ENCODE peak calls at places on chromosomes 13 and 19, in seven cellular contexts. T, X, G, K, M, C and U are unnamed samples.

GRCh38 chr13:96011291-96011875 is 41.8 kb downstream of the UGGT2 start:
- DNase-seq in T (no peak), X (no peak), G (no peak), K (no peak), M (no peak), C (no peak), U (no peak)

GRCh38 chr19:2507109-2507508 is 31.2 kb downstream of the GADD45B start:
- DNase-seq in T (peak), X (peak), G (no peak), K (peak), M (no peak), C (peak), U (no peak)

GRCh38 chr13:76711515-76712182 is 174.6 kb downstream of the KCTD12 start:
- DNase-seq in T (no peak), X (no peak), G (no peak), K (no peak), M (peak), C (no peak), U (no peak)

GRCh38 chr19:5250127-5250659 is 90.4 kb downstream of the PTPRS start:
- DNase-seq in T (no peak), X (no peak), G (no peak), K (no peak), M (no peak), C (no peak), U (no peak)

GRCh38 chr19:42531313-42531712 is 3.0 kb upstream of the CEACAM1 start:
- DNase-seq in T (no peak), X (no peak), G (no peak), K (no peak), M (no peak), C (no peak), U (no peak)

GRCh38 chr19:34452671-34453253 is 24.6 kb downstream of the UBA2 start:
- DNase-seq in T (no peak), X (no peak), G (no peak), K (no peak), M (no peak), C (no peak), U (no peak)

GRCh38 chr13:73480784-73481183 is 422.0 kb downstream of the KLF5 start:
- DNase-seq in T (no peak), X (no peak), G (no peak), K (no peak), M (no peak), C (no peak), U (no peak)

GRCh38 chr19:29805026-29805925 is 6.5 kb upstream of the CCNE1 start:
- DNase-seq in T (no peak), X (no peak), G (no peak), K (no peak), M (no peak), C (no peak), U (no peak)

GRCh38 chr19:48006762-48007161 is 12.3 kb downstream of the ELSPBP1 start:
- DNase-seq in T (no peak), X (peak), G (peak), K (peak), M (no peak), C (peak), U (no peak)

GRCh38 chr19:44927746-44928145 is 13.3 kb downstream of the APOC1 start:
- DNase-seq in T (no peak), X (no peak), G (no peak), K (no peak), M (no peak), C (no peak), U (no peak)

GRCh38 chr13:71629167-71629566 is 237.8 kb downstream of the DACH1 start:
- DNase-seq in T (no peak), X (no peak), G (peak), K (no peak), M (no peak), C (no peak), U (no peak)

GRCh38 chr13:57045816-57046691 is 94.7 kb upstream of the PRR20A start:
- DNase-seq in T (no peak), X (no peak), G (no peak), K (no peak), M (no peak), C (no peak), U (no peak)

GRCh38 chr13:66716502-66716901 is 513.6 kb downstream of the PCDH9 start:
- DNase-seq in T (no peak), X (no peak), G (no peak), K (no peak), M (no peak), C (no peak), U (no peak)

GRCh38 chr19:35318679-35319448 is 10.1 kb upstream of the CD22 start:
- DNase-seq in T (peak), X (peak), G (no peak), K (peak), M (peak), C (peak), U (no peak)

GRCh38 chr19:16660763-16661479 is at the start of gene TMEM38A:
- DNase-seq in T (no peak), X (no peak), G (peak), K (no peak), M (peak), C (peak), U (no peak)

GRCh38 chr19:58361900-58362271 is 665 bp downstream of the ZNF497 start:
- DNase-seq in T (peak), X (peak), G (peak), K (peak), M (peak), C (peak), U (no peak)

GRCh38 chr19:11063434-11063833 is 25.8 kb upstream of the LDLR start:
- DNase-seq in T (no peak), X (no peak), G (no peak), K (no peak), M (no peak), C (no peak), U (no peak)

GRCh38 chr13:33289966-33290365 is 4.4 kb upstream of the STARD13 start:
- DNase-seq in T (no peak), X (no peak), G (no peak), K (no peak), M (no peak), C (no peak), U (no peak)

GRCh38 chr13:37811441-37811840 is 58.1 kb downstream of the TRPC4 start:
- DNase-seq in T (no peak), X (no peak), G (no peak), K (no peak), M (no peak), C (no peak), U (no peak)

GRCh38 chr19:19537321-19538048 is 580 bp upstream of the CILP2 start:
- DNase-seq in T (no peak), X (no peak), G (peak), K (no peak), M (no peak), C (no peak), U (no peak)

GRCh38 chr13:49214917-49215376 is 5.2 kb upstream of the MLNR start:
- DNase-seq in T (no peak), X (no peak), G (peak), K (peak), M (peak), C (no peak), U (no peak)

GRCh38 chr19:38455031-38455430 is 21.5 kb downstream of the RYR1 start:
- DNase-seq in T (no peak), X (no peak), G (peak), K (no peak), M (no peak), C (no peak), U (no peak)

GRCh38 chr19:35330475-35330874 is 1.5 kb downstream of the CD22 start:
- DNase-seq in T (no peak), X (no peak), G (no peak), K (no peak), M (no peak), C (no peak), U (peak)

GRCh38 chr19:43594710-43595604 is 977 bp downstream of the IRGQ start:
- DNase-seq in T (no peak), X (no peak), G (peak), K (peak), M (peak), C (peak), U (no peak)

GRCh38 chr13:54750521-54750920 is 1721.9 kb downstream of the OLFM4 start:
- DNase-seq in T (no peak), X (no peak), G (no peak), K (no peak), M (no peak), C (no peak), U (no peak)

GRCh38 chr19:5099822-5100221 is 130.9 kb downstream of the KDM4B start:
- DNase-seq in T (no peak), X (no peak), G (no peak), K (no peak), M (no peak), C (no peak), U (no peak)

GRCh38 chr19:16274466-16274865 is 50.2 kb upstream of the KLF2 start:
- DNase-seq in T (no peak), X (no peak), G (no peak), K (no peak), M (no peak), C (no peak), U (no peak)

GRCh38 chr13:28603033-28603664 is 55.8 kb upstream of the POMP start:
- DNase-seq in T (no peak), X (no peak), G (no peak), K (no peak), M (no peak), C (no peak), U (no peak)

GRCh38 chr19:10142701-10143375 is 23.1 kb upstream of the EIF3G start:
- DNase-seq in T (no peak), X (no peak), G (no peak), K (no peak), M (no peak), C (no peak), U (no peak)

GRCh38 chr19:20776083-20777076 is at the start of gene ZNF66:
- DNase-seq in T (peak), X (no peak), G (peak), K (no peak), M (peak), C (peak), U (peak)

GRCh38 chr13:58399263-58399662 is 767.7 kb downstream of the PCDH17 start:
- DNase-seq in T (no peak), X (no peak), G (no peak), K (no peak), M (no peak), C (no peak), U (no peak)

GRCh38 chr13:50033696-50034095 is 18.5 kb downstream of the KCNRG start:
- DNase-seq in T (no peak), X (no peak), G (no peak), K (no peak), M (no peak), C (no peak), U (no peak)

GRCh38 chr13:20706661-20707060 is 3.2 kb downstream of the IL17D start:
- DNase-seq in T (no peak), X (no peak), G (no peak), K (no peak), M (no peak), C (no peak), U (no peak)

GRCh38 chr13:106230450-106230849 is 305.0 kb downstream of the EFNB2 start:
- DNase-seq in T (no peak), X (no peak), G (no peak), K (no peak), M (no peak), C (no peak), U (no peak)

DNA sequence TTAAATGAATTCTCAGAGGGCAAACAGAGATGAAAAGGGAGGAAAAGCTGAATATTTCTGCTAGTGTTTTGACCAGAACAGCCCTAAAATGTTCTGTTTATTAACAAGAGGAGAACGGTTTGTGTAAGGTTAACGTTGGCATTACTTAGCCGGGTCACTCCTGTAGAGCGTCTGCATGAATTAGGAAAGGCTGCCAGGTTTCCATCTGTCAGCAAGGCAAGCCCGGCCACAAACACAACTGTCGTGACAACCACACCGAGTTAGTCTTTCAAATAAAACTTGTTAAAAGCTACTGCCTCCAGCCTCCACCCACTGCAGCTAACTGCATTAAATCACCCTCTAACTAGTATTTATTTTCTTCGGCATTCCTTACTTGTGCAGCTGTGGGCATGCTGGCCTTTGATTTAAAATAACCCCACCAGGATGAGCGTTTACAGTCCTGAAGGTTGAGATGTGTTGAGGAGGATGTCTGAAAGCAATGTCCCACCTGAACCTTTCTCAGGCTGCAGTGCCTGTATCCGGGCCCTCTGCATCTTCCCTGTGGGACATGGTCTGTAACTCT is 527.9 kb downstream of the FGF9 start:
- DNase-seq in T (no peak), X (no peak), G (peak), K (no peak), M (no peak), C (no peak), U (no peak)
- TF ChIP-seq REST in T (no peak), X (no peak), G (no peak), K (no peak), M (no peak), C (no peak), U (no peak)

GRCh38 chr13:101773062-101773461 is 320.6 kb downstream of the ITGBL1 start:
- DNase-seq in T (no peak), X (no peak), G (no peak), K (no peak), M (no peak), C (no peak), U (no peak)

GRCh38 chr13:101763191-101763590 is 310.7 kb downstream of the ITGBL1 start:
- DNase-seq in T (no peak), X (no peak), G (no peak), K (no peak), M (no peak), C (no peak), U (no peak)

DNA sequence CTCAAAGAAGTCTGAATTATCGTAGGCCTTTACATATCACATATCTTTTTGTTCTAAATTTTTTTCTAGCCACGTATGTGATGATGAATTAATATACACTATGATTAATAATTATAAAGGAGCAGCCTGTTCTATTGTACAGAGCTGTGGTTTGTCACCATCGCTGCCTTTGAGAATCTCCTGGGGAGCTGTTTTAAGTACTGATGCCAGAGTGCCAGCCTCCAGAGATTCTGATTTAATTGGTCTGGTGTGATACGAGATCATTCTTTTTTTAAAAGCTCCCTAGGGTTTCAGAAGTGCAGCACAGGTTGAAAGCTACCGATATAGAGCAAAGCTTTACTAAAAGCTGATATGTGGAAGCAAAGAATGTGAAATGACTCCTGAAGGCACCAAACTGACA is 314.6 kb downstream of the ITGBL1 start:
- DNase-seq in T (no peak), X (no peak), G (no peak), K (no peak), M (no peak), C (no peak), U (no peak)
- TF ChIP-seq REST in T (no peak), X (no peak), G (no peak), K (no peak), M (no peak), C (no peak), U (no peak)

GRCh38 chr13:94550030-94550738 is 45.8 kb downstream of the TGDS start:
- DNase-seq in T (peak), X (peak), G (peak), K (no peak), M (peak), C (no peak), U (peak)
- TF ChIP-seq REST in T (no peak), X (peak), G (no peak), K (no peak), M (no peak), C (no peak), U (no peak)

GRCh38 chr19:55117636-55118391 is at the start of gene PPP1R12C:
- DNase-seq in T (peak), X (peak), G (peak), K (peak), M (peak), C (peak), U (peak)
- TF ChIP-seq REST in T (peak), X (peak), G (no peak), K (no peak), M (no peak), C (peak), U (no peak)

GRCh38 chr19:45985321-45985720 is 9.9 kb upstream of the CCDC61 start:
- DNase-seq in T (no peak), X (no peak), G (no peak), K (no peak), M (no peak), C (no peak), U (no peak)

GRCh38 chr19:45994989-45995714 is at the start of gene CCDC61:
- DNase-seq in T (peak), X (peak), G (peak), K (peak), M (peak), C (peak), U (peak)

GRCh38 chr19:45994456-45994988 is 745 bp upstream of the CCDC61 start:
- DNase-seq in T (no peak), X (no peak), G (peak), K (no peak), M (peak), C (no peak), U (no peak)

GRCh38 chr19:45995715-45996385 is 583 bp downstream of the CCDC61 start:
- DNase-seq in T (no peak), X (no peak), G (no peak), K (no peak), M (peak), C (peak), U (no peak)

DNA sequence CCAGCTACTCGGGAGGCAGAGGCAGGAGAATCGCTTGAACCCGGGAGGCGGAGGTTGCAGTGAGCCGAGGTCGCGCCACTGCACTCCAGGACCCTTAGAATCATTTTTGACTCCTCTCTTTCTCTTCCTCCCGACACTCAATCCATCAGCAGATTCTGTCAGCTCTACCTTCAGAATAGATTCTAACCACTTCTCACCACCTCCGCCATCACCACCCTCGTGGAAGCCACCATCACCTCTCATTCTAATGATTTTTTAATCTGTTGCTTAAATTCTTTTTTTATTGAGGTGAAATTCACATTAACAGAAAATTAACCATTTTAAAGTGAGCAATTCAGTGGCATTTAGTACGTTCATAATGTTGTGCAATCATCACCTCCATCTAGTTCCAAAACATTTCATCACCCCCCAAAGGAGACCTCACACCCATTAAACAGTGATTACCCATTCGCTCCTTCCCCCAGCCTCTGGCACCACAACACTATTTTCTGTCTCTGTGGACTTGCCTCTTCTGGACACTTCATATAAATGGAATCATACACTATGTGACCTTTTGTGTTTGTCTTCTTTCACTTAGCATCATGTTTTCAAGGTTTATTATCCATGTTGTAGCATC is 5.0 kb upstream of the CCDC61 start:
- DNase-seq in T (no peak), X (no peak), G (no peak), K (no peak), M (no peak), C (no peak), U (no peak)
- TF ChIP-seq REST in T (no peak), X (no peak), G (no peak), K (no peak), M (no peak), C (no peak), U (no peak)

GRCh38 chr19:17846146-17846545 is 1.6 kb downstream of the JAK3 start:
- DNase-seq in T (no peak), X (no peak), G (no peak), K (no peak), M (no peak), C (no peak), U (peak)

GRCh38 chr19:17848598-17849292 is 963 bp upstream of the JAK3 start:
- DNase-seq in T (no peak), X (no peak), G (no peak), K (no peak), M (no peak), C (no peak), U (no peak)

GRCh38 chr19:17843908-17844490 is 3.8 kb downstream of the JAK3 start:
- DNase-seq in T (no peak), X (no peak), G (no peak), K (no peak), M (no peak), C (no peak), U (no peak)

GRCh38 chr19:17843428-17843827 is 4.4 kb downstream of the JAK3 start:
- DNase-seq in T (no peak), X (no peak), G (no peak), K (no peak), M (no peak), C (no peak), U (no peak)

DNA sequence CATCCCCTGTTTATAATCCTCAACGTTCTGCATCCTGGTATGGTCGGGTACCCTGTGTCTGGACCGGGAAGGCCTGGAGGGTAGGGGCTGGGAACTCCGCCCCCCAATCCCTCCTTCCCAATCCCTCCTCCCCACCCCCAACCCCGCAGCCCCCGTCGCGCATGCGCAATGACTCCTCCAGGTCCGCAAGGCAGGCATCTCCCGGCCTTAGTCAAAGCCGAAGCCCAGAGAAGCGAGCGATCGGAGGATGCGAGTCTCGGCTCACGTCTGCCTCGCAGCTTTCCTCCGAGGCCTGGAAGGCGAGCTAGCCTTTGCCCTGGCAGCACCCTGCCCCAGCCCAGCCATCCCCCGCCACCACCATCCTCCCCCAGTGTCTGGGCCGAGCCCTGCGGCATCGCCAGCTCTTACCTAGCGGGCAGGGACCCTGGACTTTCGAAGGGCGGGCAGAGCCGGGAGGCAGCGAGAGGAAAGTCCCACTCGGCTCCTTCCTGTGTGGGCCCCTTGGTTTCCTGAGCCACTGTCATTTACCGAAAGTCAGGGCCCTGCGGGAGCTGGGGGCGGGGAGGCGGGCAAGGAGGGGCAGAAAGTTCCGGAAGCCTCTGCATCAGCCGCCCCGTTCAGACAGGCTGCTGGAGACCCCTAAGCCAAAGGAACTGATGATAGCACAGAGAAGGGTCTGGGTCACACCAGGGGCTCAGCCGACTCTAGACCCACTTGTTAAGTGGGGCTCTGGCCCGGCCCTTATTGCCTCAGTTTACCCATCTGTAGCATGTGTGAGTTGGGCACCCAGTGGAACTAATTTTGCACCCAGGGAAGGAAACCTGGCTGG is at the start of gene JAK3:
- DNase-seq in T (no peak), X (no peak), G (peak), K (no peak), M (no peak), C (peak), U (peak)
- TF ChIP-seq REST in T (no peak), X (no peak), G (no peak), K (no peak), M (no peak), C (no peak), U (no peak)

GRCh38 chr19:55212447-55212846 is 3.1 kb upstream of the PTPRH start:
- DNase-seq in T (no peak), X (peak), G (peak), K (peak), M (no peak), C (peak), U (peak)
- TF ChIP-seq REST in T (no peak), X (no peak), G (no peak), K (no peak), M (no peak), C (no peak), U (no peak)